ENCODE peak calls at places on chromosomes 6 and 20, in eight cellular contexts. Q is right cardiac atrium, C is sigmoid colon, F is lower lobe of right lung, K is thoracic aorta, A is left ventricle myocardium inferior, I is GM23338, N is A549. Z is an unnamed sample. For H3K4me1, the result is how much of the 10 kb centered on the place peaks cover.

GRCh38 chr6:13914346-13914745 is 10.4 kb upstream of the RNF182 start:
- DNase-seq in A (no peak), F (no peak), N (no peak), C (no peak), I (no peak), K (no peak), Q (no peak), Z (no peak)

GRCh38 chr6:114430534-114431124 is 87.8 kb upstream of the HS3ST5 start:
- DNase-seq in A (no peak), C (no peak), N (no peak), Q (no peak), F (no peak), I (peak), K (no peak), Z (no peak)

GRCh38 chr6:85298553-85298952 is 151.3 kb upstream of the NT5E start:
- DNase-seq in K (no peak), F (no peak), A (no peak), C (no peak), I (no peak), Q (no peak), N (no peak), Z (no peak)

GRCh38 chr6:3841711-3842565 is 7.2 kb upstream of the FAM50B start:
- DNase-seq in Q (no peak), N (peak), I (no peak), K (no peak), C (no peak), A (no peak), F (no peak), Z (no peak)

GRCh38 chr6:142372348-142372747 is 70.5 kb downstream of the ADGRG6 start:
- DNase-seq in K (no peak), N (peak), A (no peak), Q (no peak), I (no peak), C (no peak), F (no peak), Z (no peak)

GRCh38 chr6:111573892-111574800 is 31.5 kb downstream of the TRAF3IP2 start:
- DNase-seq in Q (peak), C (peak), A (no peak), K (peak), F (no peak), I (no peak), N (peak), Z (no peak)

GRCh38 chr6:6886160-6886885 is 221.4 kb upstream of the RREB1 start:
- DNase-seq in Q (no peak), C (peak), K (no peak), N (no peak), F (peak), I (no peak), A (no peak), Z (no peak)

GRCh38 chr6:158086054-158086705 is 81.9 kb downstream of the SERAC1 start:
- DNase-seq in F (no peak), N (no peak), Q (no peak), C (no peak), A (no peak), I (no peak), K (no peak), Z (no peak)

GRCh38 chr6:15036690-15037245 is 209.1 kb upstream of the JARID2 start:
- DNase-seq in C (no peak), A (peak), N (no peak), F (no peak), Q (peak), I (no peak), K (no peak), Z (no peak)

GRCh38 chr6:157174731-157175130 is 148.6 kb downstream of the TMEM242 start:
- DNase-seq in A (no peak), C (no peak), I (no peak), F (no peak), Q (no peak), N (no peak), K (no peak), Z (no peak)

GRCh38 chr20:39019805-39020325 is 57.7 kb downstream of the DHX35 start:
- DNase-seq in C (no peak), I (no peak), Q (no peak), N (no peak), F (no peak), K (no peak), A (no peak), Z (no peak)

GRCh38 chr6:124393536-124393935 is 568.7 kb upstream of the RNF217 start:
- DNase-seq in A (no peak), K (no peak), I (no peak), F (no peak), Q (no peak), N (no peak), C (no peak), Z (no peak)

GRCh38 chr6:710601-711571 is 17.9 kb upstream of the EXOC2 start:
- DNase-seq in A (peak), K (peak), N (peak), Q (peak), I (peak), C (peak), F (peak), Z (peak)

GRCh38 chr6:12331951-12332749 is 42.0 kb downstream of the EDN1 start:
- DNase-seq in C (no peak), A (no peak), K (no peak), Q (no peak), N (peak), I (no peak), F (no peak), Z (no peak)

GRCh38 chr20:23212482-23212881 is 126.4 kb upstream of the CD93 start:
- DNase-seq in F (no peak), N (no peak), A (no peak), C (no peak), I (no peak), Q (no peak), K (no peak), Z (no peak)

GRCh38 chr6:55399331-55399730 is 72.1 kb downstream of the GFRAL start:
- DNase-seq in Q (no peak), F (no peak), C (no peak), I (no peak), N (no peak), A (no peak), K (no peak), Z (no peak)

GRCh38 chr6:44960898-44961297 is 367.2 kb upstream of the RUNX2 start:
- DNase-seq in K (no peak), Q (no peak), N (no peak), I (no peak), C (no peak), F (no peak), A (no peak), Z (no peak)

GRCh38 chr20:51803157-51803854 is 985 bp upstream of the SALL4 start:
- DNase-seq in Q (no peak), I (no peak), C (no peak), K (no peak), F (no peak), A (no peak), N (peak), Z (no peak)

GRCh38 chr6:132484680-132485018 is 28.3 kb downstream of the STX7 start:
- DNase-seq in A (no peak), K (no peak), I (no peak), C (no peak), F (no peak), Q (no peak), N (no peak), Z (no peak)

GRCh38 chr6:148328876-148329567 is 13.6 kb upstream of the SASH1 start:
- DNase-seq in A (no peak), I (no peak), Q (no peak), K (no peak), C (no peak), N (no peak), F (no peak), Z (no peak)

GRCh38 chr6:11043552-11043960 is 549 bp downstream of the ELOVL2 start:
- DNase-seq in A (no peak), N (no peak), Q (no peak), F (no peak), C (no peak), I (peak), K (no peak), Z (peak)

GRCh38 chr6:42525132-42525531 is 38.7 kb upstream of the UBR2 start:
- DNase-seq in F (no peak), K (no peak), C (no peak), N (no peak), I (no peak), Q (no peak), A (no peak), Z (no peak)

GRCh38 chr6:44472250-44472945 is 84.9 kb downstream of the CDC5L start:
- DNase-seq in I (peak), N (no peak), F (no peak), K (no peak), Q (no peak), C (no peak), A (no peak), Z (no peak)

GRCh38 chr20:45406260-45407066 is 1.6 kb upstream of the DBNDD2 start:
- DNase-seq in N (peak), A (peak), K (no peak), I (peak), C (peak), F (peak), Q (peak), Z (peak)

GRCh38 chr6:53112404-53112803 is 36.2 kb downstream of the GCM1 start:
- DNase-seq in C (no peak), A (no peak), F (peak), K (no peak), Q (no peak), I (no peak), N (peak), Z (no peak)

GRCh38 chr20:32585011-32585518 is at the start of gene NOL4L:
- DNase-seq in N (no peak), C (no peak), A (peak), I (peak), Q (peak), F (no peak), K (no peak), Z (no peak)

GRCh38 chr6:134299236-134299635 is 18.7 kb downstream of the SGK1 start:
- DNase-seq in Q (no peak), N (peak), A (no peak), F (no peak), K (no peak), I (no peak), C (no peak), Z (no peak)

GRCh38 chr20:55166063-55166462 is 690.7 kb downstream of the DOK5 start:
- DNase-seq in A (no peak), C (no peak), N (no peak), I (no peak), Q (no peak), F (no peak), K (no peak), Z (no peak)

GRCh38 chr6:10431423-10432164 is 16.7 kb upstream of the TFAP2A start:
- DNase-seq in I (no peak), C (no peak), N (no peak), A (no peak), Q (no peak), F (no peak), K (no peak), Z (no peak)

GRCh38 chr20:49657118-49657901 is 56.4 kb downstream of the B4GALT5 start:
- DNase-seq in I (no peak), Q (no peak), K (no peak), A (no peak), F (no peak), C (no peak), N (no peak), Z (no peak)

GRCh38 chr6:42281016-42281533 is 63.4 kb upstream of the MRPS10 start:
- DNase-seq in Q (no peak), I (no peak), A (no peak), N (no peak), K (no peak), F (no peak), C (no peak), Z (peak)

GRCh38 chr6:10404799-10405524 is 9.9 kb downstream of the TFAP2A start:
- DNase-seq in Q (no peak), C (no peak), N (no peak), I (peak), K (no peak), F (no peak), A (no peak), Z (no peak)

GRCh38 chr6:124066995-124067552 is 263.4 kb downstream of the NKAIN2 start:
- DNase-seq in N (no peak), I (no peak), A (no peak), K (no peak), C (no peak), F (no peak), Q (no peak), Z (no peak)

GRCh38 chr6:90284745-90285481 is 11.7 kb downstream of the BACH2 start:
- DNase-seq in A (no peak), K (no peak), N (peak), Q (no peak), F (no peak), I (no peak), C (no peak), Z (no peak)

GRCh38 chr6:54710430-54710829 is 136.1 kb upstream of the FAM83B start:
- DNase-seq in N (no peak), A (no peak), I (no peak), Q (no peak), C (no peak), F (no peak), K (no peak), Z (no peak)

GRCh38 chr6:168678177-168678576 is 237.2 kb downstream of the SMOC2 start:
- DNase-seq in A (no peak), K (no peak), N (no peak), I (no peak), Q (no peak), F (no peak), C (no peak), Z (no peak)

GRCh38 chr20:1280421-1281102 is 14.5 kb downstream of the SNPH start:
- DNase-seq in K (no peak), I (no peak), Q (no peak), N (no peak), C (no peak), F (no peak), A (no peak), Z (no peak)

GRCh38 chr6:113185299-113185698 is 671.8 kb upstream of the MARCKS start:
- DNase-seq in F (no peak), K (no peak), N (no peak), I (no peak), A (peak), Q (no peak), C (no peak), Z (no peak)

GRCh38 chr6:31710490-31711219 is 4.0 kb downstream of the LY6G6F start:
- DNase-seq in I (no peak), N (no peak), F (no peak), C (no peak), K (no peak), Q (no peak), A (no peak), Z (no peak)

GRCh38 chr6:44041461-44042260 is 85.6 kb downstream of the MRPL14 start:
- DNase-seq in C (peak), N (peak), K (no peak), F (peak), I (peak), Q (no peak), A (no peak), Z (peak)

DNA sequence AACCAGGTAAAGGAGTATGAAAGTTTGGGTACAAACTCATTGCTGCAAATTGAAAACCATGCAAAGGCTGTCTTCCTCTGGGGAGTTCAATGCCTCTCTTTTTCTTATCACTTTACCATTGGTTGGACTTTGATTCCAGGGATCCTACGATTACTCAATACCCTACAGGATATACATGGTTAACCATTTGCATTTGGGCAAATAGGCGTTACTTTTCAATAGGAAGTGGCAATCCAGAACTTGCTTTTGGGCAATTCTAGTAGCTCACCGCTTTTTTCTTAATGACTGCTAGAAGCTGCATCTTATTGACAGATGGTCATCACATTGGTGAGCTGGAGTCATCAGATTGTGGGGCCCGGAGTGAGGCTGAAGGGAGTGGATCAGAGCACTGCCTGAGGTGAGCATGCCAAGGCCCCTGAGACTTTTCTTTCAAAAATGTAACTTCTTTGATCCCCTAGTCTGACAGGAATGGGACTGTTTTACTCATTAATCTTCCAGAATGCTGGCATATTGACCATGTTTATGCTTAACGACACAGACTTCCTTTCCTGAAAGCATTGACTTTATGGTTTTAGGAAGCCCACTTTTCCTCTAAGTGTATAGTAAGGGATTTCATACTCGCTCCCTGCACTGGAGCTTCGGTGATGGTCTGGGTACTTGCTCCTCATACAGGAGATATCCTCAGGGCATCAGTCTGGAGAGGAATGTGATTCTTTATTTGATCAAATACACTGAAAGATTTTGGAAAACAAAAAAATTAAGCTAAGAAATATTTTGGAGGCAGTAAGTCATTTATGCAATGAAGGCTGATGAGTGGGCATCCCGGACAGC is at the start of gene CCR6:
- DNase-seq in Q (no peak), A (no peak), F (no peak), N (no peak), C (no peak), K (no peak), I (no peak), Z (no peak)
- H3K4me1 ChIP-seq in Q (under half), A (under half), F (under half), N (under half), C (under half), K (under half), I (under half), Z (under half)

GRCh38 chr6:17519120-17519519 is 81.0 kb upstream of the FAM8A1 start:
- DNase-seq in F (no peak), N (no peak), I (no peak), Q (no peak), A (no peak), C (no peak), K (no peak), Z (no peak)
- H3K27ac ChIP-seq in F (no peak), N (no peak), I (no peak), Q (no peak), A (no peak), C (no peak), K (no peak), Z (no peak)

DNA sequence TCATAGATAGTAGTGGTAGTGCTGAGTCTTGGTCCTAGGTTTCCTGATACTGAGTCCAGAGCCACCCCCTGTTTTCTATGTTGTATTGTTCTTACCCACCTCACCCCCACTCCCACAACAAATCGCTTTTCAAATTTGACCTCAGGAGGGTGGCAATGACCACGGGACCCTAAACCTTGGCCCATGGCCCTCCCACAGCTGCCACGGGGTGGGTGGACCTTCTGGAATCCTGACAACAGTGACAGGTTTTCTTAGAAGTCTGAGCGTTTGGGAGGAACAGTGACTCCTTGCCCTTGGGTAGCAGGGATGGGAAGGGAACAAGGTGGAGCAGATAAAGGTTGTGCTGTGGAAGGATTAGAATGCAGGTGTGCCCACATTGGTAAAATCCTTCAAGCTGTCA is 36.9 kb downstream of the TGM3 start:
- DNase-seq in C (no peak), Q (no peak), I (no peak), F (no peak), N (no peak), K (no peak), A (no peak), Z (no peak)
- H3K4me1 ChIP-seq in C (under half), Q (under half), I (under half), F (under half), N (under half), K (under half), A (under half), Z (under half)

GRCh38 chr20:35472209-35472608 is 16.8 kb downstream of the CEP250 start:
- DNase-seq in I (no peak), C (no peak), K (no peak), F (no peak), N (no peak), Q (no peak), A (no peak), Z (no peak)
- H3K27ac ChIP-seq in I (no peak), C (no peak), K (no peak), F (no peak), N (no peak), Q (no peak), A (no peak), Z (no peak)